ENCODE peak calls at places on chromosome 22, in four cellular contexts. One of them, this sample, is unnamed.

GRCh38 chr22:49290286-49290685 is 537.4 kb downstream of the BRD1 start:
- DNase-seq in effector memory CD8-positive, alpha-beta T cell: no peak
- DNase-seq in retinal pigment epithelial cell: no peak
- DNase-seq in AG04450: no peak
- DNase-seq in this sample: no peak

GRCh38 chr22:49633010-49633324 is 194.7 kb downstream of the BRD1 start:
- DNase-seq in effector memory CD8-positive, alpha-beta T cell: no peak
- DNase-seq in retinal pigment epithelial cell: no peak
- DNase-seq in AG04450: no peak
- DNase-seq in this sample: no peak

GRCh38 chr22:26529345-26529744 is 17.1 kb upstream of the TFIP11 start:
- DNase-seq in effector memory CD8-positive, alpha-beta T cell: no peak
- DNase-seq in retinal pigment epithelial cell: no peak
- DNase-seq in AG04450: no peak
- DNase-seq in this sample: no peak

GRCh38 chr22:20636075-20636812 is 128.8 kb downstream of the MED15 start:
- DNase-seq in effector memory CD8-positive, alpha-beta T cell: no peak
- DNase-seq in retinal pigment epithelial cell: no peak
- DNase-seq in AG04450: no peak
- DNase-seq in this sample: no peak

GRCh38 chr22:27094633-27095308 is 437.4 kb downstream of the MIAT start:
- DNase-seq in effector memory CD8-positive, alpha-beta T cell: no peak
- DNase-seq in retinal pigment epithelial cell: no peak
- DNase-seq in AG04450: no peak
- DNase-seq in this sample: no peak

GRCh38 chr22:22799561-22799960 is 88.1 kb upstream of the IGLL5 start:
- DNase-seq in effector memory CD8-positive, alpha-beta T cell: no peak
- DNase-seq in retinal pigment epithelial cell: no peak
- DNase-seq in AG04450: no peak
- DNase-seq in this sample: no peak

GRCh38 chr22:31829505-31829904 is 75.7 kb downstream of the DEPDC5 start:
- DNase-seq in effector memory CD8-positive, alpha-beta T cell: no peak
- DNase-seq in retinal pigment epithelial cell: peak
- DNase-seq in AG04450: peak
- DNase-seq in this sample: no peak

GRCh38 chr22:47309476-47309875 is 547.0 kb downstream of the TBC1D22A start:
- DNase-seq in effector memory CD8-positive, alpha-beta T cell: no peak
- DNase-seq in retinal pigment epithelial cell: no peak
- DNase-seq in AG04450: no peak
- DNase-seq in this sample: no peak

GRCh38 chr22:31243339-31244043 is 31.4 kb downstream of the LIMK2 start:
- DNase-seq in effector memory CD8-positive, alpha-beta T cell: no peak
- DNase-seq in retinal pigment epithelial cell: peak
- DNase-seq in AG04450: no peak
- DNase-seq in this sample: no peak

GRCh38 chr22:31585161-31585859 is 76.7 kb downstream of the PISD start:
- DNase-seq in effector memory CD8-positive, alpha-beta T cell: no peak
- DNase-seq in retinal pigment epithelial cell: no peak
- DNase-seq in AG04450: no peak
- DNase-seq in this sample: no peak

GRCh38 chr22:31618057-31618456 is 44.0 kb downstream of the PISD start:
- DNase-seq in effector memory CD8-positive, alpha-beta T cell: no peak
- DNase-seq in retinal pigment epithelial cell: no peak
- DNase-seq in AG04450: no peak
- DNase-seq in this sample: no peak

GRCh38 chr22:21646608-21647590 is 4.8 kb downstream of the SDF2L1 start:
- DNase-seq in effector memory CD8-positive, alpha-beta T cell: peak
- DNase-seq in retinal pigment epithelial cell: no peak
- DNase-seq in AG04450: peak
- DNase-seq in this sample: peak

GRCh38 chr22:24796860-24797259 is 9.2 kb upstream of the SGSM1 start:
- DNase-seq in effector memory CD8-positive, alpha-beta T cell: no peak
- DNase-seq in retinal pigment epithelial cell: no peak
- DNase-seq in AG04450: no peak
- DNase-seq in this sample: no peak

GRCh38 chr22:39956932-39957664 is 3.1 kb upstream of the TMA7B start:
- DNase-seq in effector memory CD8-positive, alpha-beta T cell: no peak
- DNase-seq in retinal pigment epithelial cell: no peak
- DNase-seq in AG04450: no peak
- DNase-seq in this sample: no peak

GRCh38 chr22:40666151-40666848 is 13.0 kb upstream of the MCHR1 start:
- DNase-seq in effector memory CD8-positive, alpha-beta T cell: no peak
- DNase-seq in retinal pigment epithelial cell: no peak
- DNase-seq in AG04450: no peak
- DNase-seq in this sample: no peak

GRCh38 chr22:22556995-22557925 is 1.8 kb downstream of the PRAME start:
- DNase-seq in effector memory CD8-positive, alpha-beta T cell: no peak
- DNase-seq in retinal pigment epithelial cell: no peak
- DNase-seq in AG04450: no peak
- DNase-seq in this sample: no peak

GRCh38 chr22:43031617-43032016 is 16.7 kb upstream of the PACSIN2 start:
- DNase-seq in effector memory CD8-positive, alpha-beta T cell: no peak
- DNase-seq in retinal pigment epithelial cell: no peak
- DNase-seq in AG04450: no peak
- DNase-seq in this sample: no peak

GRCh38 chr22:50218996-50219727 is 18.4 kb downstream of the SELENOO start:
- DNase-seq in effector memory CD8-positive, alpha-beta T cell: no peak
- DNase-seq in retinal pigment epithelial cell: peak
- DNase-seq in AG04450: peak
- DNase-seq in this sample: no peak

GRCh38 chr22:19515654-19516377 is 8.4 kb downstream of the CLDN5 start:
- DNase-seq in effector memory CD8-positive, alpha-beta T cell: no peak
- DNase-seq in retinal pigment epithelial cell: no peak
- DNase-seq in AG04450: no peak
- DNase-seq in this sample: no peak

GRCh38 chr22:44127353-44127752 is 53.4 kb upstream of the PARVG start:
- DNase-seq in effector memory CD8-positive, alpha-beta T cell: no peak
- DNase-seq in retinal pigment epithelial cell: no peak
- DNase-seq in AG04450: no peak
- DNase-seq in this sample: no peak

GRCh38 chr22:38864361-38865191 is 7.4 kb downstream of the CBX6 start:
- DNase-seq in effector memory CD8-positive, alpha-beta T cell: no peak
- DNase-seq in retinal pigment epithelial cell: no peak
- DNase-seq in AG04450: no peak
- DNase-seq in this sample: no peak

GRCh38 chr22:45503071-45503815 is 560 bp downstream of the FBLN1 start:
- DNase-seq in effector memory CD8-positive, alpha-beta T cell: no peak
- DNase-seq in retinal pigment epithelial cell: no peak
- DNase-seq in AG04450: no peak
- DNase-seq in this sample: no peak

GRCh38 chr22:21444701-21445436 is 22.3 kb upstream of the TMEM191C start:
- DNase-seq in effector memory CD8-positive, alpha-beta T cell: no peak
- DNase-seq in retinal pigment epithelial cell: no peak
- DNase-seq in AG04450: no peak
- DNase-seq in this sample: peak

GRCh38 chr22:47589271-47590250 is 827.1 kb downstream of the TBC1D22A start:
- DNase-seq in effector memory CD8-positive, alpha-beta T cell: no peak
- DNase-seq in retinal pigment epithelial cell: no peak
- DNase-seq in AG04450: no peak
- DNase-seq in this sample: no peak

GRCh38 chr22:49534386-49534785 is 293.3 kb downstream of the BRD1 start:
- DNase-seq in effector memory CD8-positive, alpha-beta T cell: no peak
- DNase-seq in retinal pigment epithelial cell: no peak
- DNase-seq in AG04450: no peak
- DNase-seq in this sample: no peak

GRCh38 chr22:35418088-35418487 is 18.1 kb downstream of the MCM5 start:
- DNase-seq in effector memory CD8-positive, alpha-beta T cell: no peak
- DNase-seq in retinal pigment epithelial cell: no peak
- DNase-seq in AG04450: no peak
- DNase-seq in this sample: no peak

GRCh38 chr22:47805394-47805935 is 1043.0 kb downstream of the TBC1D22A start:
- DNase-seq in effector memory CD8-positive, alpha-beta T cell: no peak
- DNase-seq in retinal pigment epithelial cell: no peak
- DNase-seq in AG04450: no peak
- DNase-seq in this sample: no peak

GRCh38 chr22:50445880-50446707 is 28.7 kb downstream of the SBF1 start:
- DNase-seq in effector memory CD8-positive, alpha-beta T cell: no peak
- DNase-seq in retinal pigment epithelial cell: no peak
- DNase-seq in AG04450: no peak
- DNase-seq in this sample: no peak

GRCh38 chr22:44448271-44448780 is 49.7 kb downstream of the RTL6 start:
- DNase-seq in effector memory CD8-positive, alpha-beta T cell: no peak
- DNase-seq in retinal pigment epithelial cell: peak
- DNase-seq in AG04450: peak
- DNase-seq in this sample: no peak

GRCh38 chr22:28027453-28028448 is 108.7 kb upstream of the PITPNB start:
- DNase-seq in effector memory CD8-positive, alpha-beta T cell: no peak
- DNase-seq in retinal pigment epithelial cell: no peak
- DNase-seq in AG04450: no peak
- DNase-seq in this sample: no peak

GRCh38 chr22:41435560-41435959 is 11.0 kb downstream of the TOB2 start:
- DNase-seq in effector memory CD8-positive, alpha-beta T cell: no peak
- DNase-seq in retinal pigment epithelial cell: no peak
- DNase-seq in AG04450: no peak
- DNase-seq in this sample: no peak

GRCh38 chr22:29136715-29137700 is 64.2 kb downstream of the KREMEN1 start:
- DNase-seq in effector memory CD8-positive, alpha-beta T cell: no peak
- DNase-seq in retinal pigment epithelial cell: no peak
- DNase-seq in AG04450: no peak
- DNase-seq in this sample: no peak

GRCh38 chr22:29011200-29011867 is 50.3 kb downstream of the C22orf31 start:
- DNase-seq in effector memory CD8-positive, alpha-beta T cell: no peak
- DNase-seq in retinal pigment epithelial cell: no peak
- DNase-seq in AG04450: no peak
- DNase-seq in this sample: no peak

GRCh38 chr22:21074092-21074715 is 28.5 kb downstream of the LRRC74B start:
- DNase-seq in effector memory CD8-positive, alpha-beta T cell: no peak
- DNase-seq in retinal pigment epithelial cell: no peak
- DNase-seq in AG04450: no peak
- DNase-seq in this sample: no peak

GRCh38 chr22:24003887-24004286 is 1.4 kb downstream of the GSTT4 start:
- DNase-seq in effector memory CD8-positive, alpha-beta T cell: no peak
- DNase-seq in retinal pigment epithelial cell: no peak
- DNase-seq in AG04450: no peak
- DNase-seq in this sample: no peak

GRCh38 chr22:22802346-22802970 is 85.2 kb upstream of the IGLL5 start:
- DNase-seq in effector memory CD8-positive, alpha-beta T cell: peak
- DNase-seq in retinal pigment epithelial cell: no peak
- DNase-seq in AG04450: no peak
- DNase-seq in this sample: peak

This sample was measured in naive thymus-derived CD4-positive, alpha-beta T cell.